ENCODE peak calls at places on chromosomes 11 and 22, in four cellular contexts. I, Y, G and B are unnamed samples.
A peak's percentile ranks its signal among the peaks of the same experiment; 100 is the strongest.

GRCh38 chr22:44387486-44387885 is 74.7 kb upstream of the SHISAL1 start:
- DNase-seq in I (no peak), G (no peak), Y (no peak), B (no peak)

GRCh38 chr11:44617671-44618461 is 52.4 kb downstream of the CD82 start:
- DNase-seq in G (no peak), Y (no peak), I (no peak), B (no peak)

GRCh38 chr22:49134076-49134475 is 693.6 kb downstream of the BRD1 start:
- DNase-seq in Y (no peak), I (no peak), G (no peak), B (no peak)

GRCh38 chr11:67400251-67400941 is 1.3 kb downstream of the PPP1CA start:
- DNase-seq in I (no peak), G (no peak), Y (no peak), B (no peak)

GRCh38 chr22:39409630-39410029 is 10.1 kb downstream of the TAB1 start:
- DNase-seq in Y (no peak), G (no peak), I (no peak), B (no peak)

GRCh38 chr11:28529540-28530410 is 421.6 kb downstream of the METTL15 start:
- DNase-seq in G (no peak), Y (peak; percentile 9), I (peak; percentile 50), B (no peak)

GRCh38 chr22:46070722-46071450 is 79.4 kb upstream of the PPARA start:
- DNase-seq in I (no peak), G (no peak), Y (no peak), B (peak; percentile 52)

GRCh38 chr11:72446929-72447753 is 12.8 kb upstream of the CLPB start:
- DNase-seq in G (no peak), I (peak; percentile 62), Y (peak; percentile 61), B (no peak)

GRCh38 chr22:27372969-27373670 is 428.4 kb downstream of the MN1 start:
- DNase-seq in Y (no peak), I (peak; percentile 81), G (no peak), B (peak; percentile 96)

GRCh38 chr11:125494601-125494986 is 1.5 kb downstream of the FEZ1 start:
- DNase-seq in Y (no peak), G (no peak), I (no peak), B (no peak)

GRCh38 chr22:31286360-31287255 is 5.7 kb downstream of the PIK3IP1 start:
- DNase-seq in Y (no peak), G (no peak), I (no peak), B (no peak)

GRCh38 chr11:134039726-134040385 is 29.0 kb upstream of the JAM3 start:
- DNase-seq in G (no peak), Y (no peak), I (no peak), B (no peak)

GRCh38 chr11:532512-533048 is 2.8 kb downstream of the HRAS start:
- DNase-seq in Y (no peak), G (no peak), I (no peak), B (peak; percentile 8)

GRCh38 chr11:17229481-17230152 is 21.8 kb upstream of the PIK3C2A start:
- DNase-seq in Y (no peak), G (no peak), I (no peak), B (no peak)

DNA sequence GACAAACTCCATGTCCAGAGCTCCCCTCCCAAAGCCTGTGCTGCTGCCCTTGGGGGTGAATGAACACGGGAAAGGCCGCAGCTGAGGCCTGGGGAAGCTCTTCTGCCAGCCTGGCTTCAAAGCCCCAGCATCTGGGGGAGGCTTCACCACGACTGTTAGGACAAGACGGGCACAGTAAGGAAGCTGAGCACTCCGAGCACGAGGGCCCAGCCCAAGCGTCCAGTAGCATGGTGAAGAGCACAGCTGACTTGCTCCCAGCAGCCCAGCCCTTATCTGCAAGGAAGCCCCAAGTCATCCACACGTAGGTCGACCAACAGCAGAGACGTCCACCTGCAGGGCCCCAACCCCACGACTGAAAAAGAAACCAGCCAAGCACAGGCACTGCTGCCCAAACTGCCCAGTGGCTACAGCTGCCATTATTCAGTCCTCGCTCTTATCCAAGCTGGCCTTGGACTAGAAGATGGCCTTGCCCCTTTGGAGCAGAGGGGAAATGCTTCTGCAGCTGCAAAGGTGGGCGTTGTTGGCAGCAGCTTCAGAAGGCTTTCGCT is 62.5 kb downstream of the SHANK2 start:
- DNase-seq in I (no peak), Y (no peak), G (no peak), B (no peak)
- TF ChIP-seq CREM in I (no peak), Y (no peak), G (no peak), B (no peak)

GRCh38 chr11:12390687-12391110 is 13.3 kb downstream of the PARVA start:
- DNase-seq in Y (no peak), G (no peak), I (no peak), B (no peak)
- TF ChIP-seq CREM in Y (no peak), G (no peak), I (no peak), B (no peak)

DNA sequence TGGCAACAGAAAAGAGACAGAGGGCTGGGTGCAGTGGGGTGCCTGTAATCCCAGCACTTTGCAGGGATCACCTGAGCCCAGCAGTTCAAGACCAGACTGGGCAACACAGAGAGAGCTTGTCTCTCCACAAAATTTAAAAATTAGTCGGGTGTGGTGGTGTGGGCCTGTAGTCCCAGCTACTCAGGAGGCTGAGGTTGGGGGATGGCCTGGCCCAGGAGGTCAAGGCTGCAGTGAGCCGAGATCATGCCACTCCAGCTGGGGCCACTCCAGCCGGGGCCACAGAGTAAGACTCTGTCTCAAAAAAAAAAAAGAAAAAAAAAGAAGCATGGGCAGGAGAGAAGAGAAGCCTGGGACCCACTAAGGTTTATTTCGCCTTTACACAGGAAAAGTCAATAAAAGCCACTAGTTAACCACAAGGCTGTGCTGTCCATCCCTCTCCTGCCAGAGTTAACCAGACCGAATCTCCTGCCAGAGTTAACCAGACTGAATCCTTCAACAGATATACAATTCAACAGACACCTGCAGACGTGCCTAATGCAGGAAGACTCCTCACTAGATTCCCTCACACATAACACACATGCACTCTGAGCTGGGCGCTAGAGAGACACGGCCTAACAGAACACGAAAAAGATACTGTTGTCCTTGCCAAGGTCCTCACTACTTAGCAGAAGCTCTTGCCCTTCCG is 29.8 kb downstream of the MICAL3 start:
- DNase-seq in G (no peak), I (no peak), Y (no peak), B (no peak)
- TF ChIP-seq CREM in G (no peak), I (no peak), Y (no peak), B (no peak)

GRCh38 chr11:101049123-101049522 is 80.5 kb downstream of the PGR start:
- DNase-seq in Y (peak; percentile 22), G (no peak), I (no peak), B (no peak)
- TF ChIP-seq CREM in Y (peak; percentile 63), G (no peak), I (no peak), B (no peak)

GRCh38 chr11:107741044-107741823 is 29.4 kb upstream of the SLN start:
- DNase-seq in Y (peak; percentile 40), G (peak; percentile 25), I (peak; percentile 21), B (no peak)
- TF ChIP-seq CREM in Y (peak; percentile 2), G (no peak), I (no peak), B (no peak)

DNA sequence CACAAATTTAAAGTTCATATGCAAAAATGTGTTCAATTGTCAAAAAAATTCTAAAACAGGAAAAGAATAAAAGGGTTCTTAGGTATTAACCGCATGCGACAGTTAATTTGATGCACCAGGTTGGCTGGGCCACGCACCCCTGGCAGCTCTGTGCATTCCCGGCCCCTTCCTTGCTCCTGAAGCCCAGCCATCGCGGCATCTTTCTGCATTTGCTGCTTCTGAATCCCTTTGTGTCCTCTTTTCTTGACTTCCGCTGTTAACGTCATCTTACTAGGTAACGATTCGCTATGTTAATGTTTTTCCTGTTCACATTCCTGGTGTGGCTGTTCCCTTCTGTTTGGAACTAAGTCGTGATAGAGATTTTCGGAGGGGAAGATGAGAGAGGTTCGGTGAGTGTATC is 7.9 kb upstream of the KLHDC7B start:
- DNase-seq in G (no peak), I (no peak), Y (no peak), B (no peak)
- TF ChIP-seq CREM in G (no peak), I (no peak), Y (no peak), B (no peak)

GRCh38 chr11:89416961-89417360 is 74.2 kb downstream of the NOX4 start:
- DNase-seq in G (no peak), I (no peak), Y (no peak), B (no peak)

GRCh38 chr11:89420981-89421380 is 70.2 kb downstream of the NOX4 start:
- DNase-seq in I (no peak), G (no peak), Y (no peak), B (no peak)

GRCh38 chr11:89421718-89422117 is 69.5 kb downstream of the NOX4 start:
- DNase-seq in Y (no peak), G (no peak), I (no peak), B (no peak)
- TF ChIP-seq CREM in Y (no peak), G (no peak), I (no peak), B (no peak)